ENCODE peak calls at places on chromosome 6, in five cellular contexts. A is lower lobe of right lung, W is pancreas, R is progenitor cell of endocrine pancreas, J is nephron progenitor cell. Y is an unnamed sample.

GRCh38 chr6:14883921-14884320 is 361.9 kb upstream of the JARID2 start:
- DNase-seq in A (no peak), W (no peak), R (no peak), J (peak), Y (no peak)

GRCh38 chr6:166488081-166488685 is 98.3 kb downstream of the RAMACL start:
- DNase-seq in A (peak), W (no peak), R (no peak), J (no peak), Y (no peak)

GRCh38 chr6:38281131-38281530 is 358.6 kb downstream of the BTBD9 start:
- DNase-seq in A (no peak), W (no peak), R (no peak), J (no peak), Y (no peak)

GRCh38 chr6:141107562-141108160 is 1025.1 kb upstream of the GJE1 start:
- DNase-seq in A (no peak), W (no peak), R (no peak), J (no peak), Y (no peak)

GRCh38 chr6:47733879-47734558 is 35.6 kb downstream of the ADGRF4 start:
- DNase-seq in A (no peak), W (no peak), R (no peak), J (no peak), Y (no peak)

GRCh38 chr6:151704383-151704782 is 103.1 kb upstream of the ESR1 start:
- DNase-seq in A (no peak), W (no peak), R (no peak), J (no peak), Y (no peak)

GRCh38 chr6:162712694-162713093 is 14.9 kb downstream of the PRKN start:
- DNase-seq in A (no peak), W (no peak), R (no peak), J (no peak), Y (no peak)

GRCh38 chr6:117168296-117169059 is 96.9 kb upstream of the VGLL2 start:
- DNase-seq in A (no peak), W (no peak), R (no peak), J (no peak), Y (no peak)

GRCh38 chr6:126367849-126368248 is 27.9 kb downstream of the CENPW start:
- DNase-seq in A (no peak), W (no peak), R (no peak), J (no peak), Y (no peak)

GRCh38 chr6:42075159-42075838 is 25.0 kb downstream of the TAF8 start:
- DNase-seq in A (peak), W (peak), R (peak), J (peak), Y (peak)

GRCh38 chr6:126657556-126658129 is 317.7 kb downstream of the CENPW start:
- DNase-seq in A (no peak), W (no peak), R (no peak), J (no peak), Y (no peak)

GRCh38 chr6:24902782-24903181 is 33.0 kb downstream of the RIPOR2 start:
- DNase-seq in A (no peak), W (no peak), R (no peak), J (no peak), Y (no peak)

GRCh38 chr6:166027761-166028160 is 139.9 kb downstream of the TBXT start:
- DNase-seq in A (no peak), W (no peak), R (no peak), J (no peak), Y (no peak)

GRCh38 chr6:53858196-53858595 is 63.4 kb downstream of the LRRC1 start:
- DNase-seq in A (no peak), W (no peak), R (no peak), J (no peak), Y (no peak)

GRCh38 chr6:125986956-125987617 is 747 bp downstream of the TRMT11 start:
- DNase-seq in A (no peak), W (no peak), R (no peak), J (no peak), Y (no peak)

GRCh38 chr6:126030045-126030444 is 43.7 kb downstream of the TRMT11 start:
- DNase-seq in A (no peak), W (no peak), R (no peak), J (no peak), Y (no peak)

GRCh38 chr6:131250121-131250520 is 114.9 kb downstream of the AKAP7 start:
- DNase-seq in A (peak), W (peak), R (no peak), J (peak), Y (no peak)

GRCh38 chr6:71187136-71187535 is 101.5 kb upstream of the OGFRL1 start:
- DNase-seq in A (no peak), W (no peak), R (no peak), J (no peak), Y (no peak)

GRCh38 chr6:38871745-38872568 is 156.8 kb downstream of the DNAH8 start:
- DNase-seq in A (no peak), W (peak), R (peak), J (peak), Y (no peak)

GRCh38 chr6:156461647-156462046 is 315.5 kb upstream of the ARID1B start:
- DNase-seq in A (no peak), W (no peak), R (no peak), J (no peak), Y (no peak)

GRCh38 chr6:2197984-2198383 is 47.4 kb downstream of the GMDS start:
- DNase-seq in A (no peak), W (no peak), R (no peak), J (no peak), Y (no peak)

GRCh38 chr6:134707342-134707982 is 242.4 kb downstream of the ALDH8A1 start:
- DNase-seq in A (no peak), W (peak), R (no peak), J (no peak), Y (no peak)

GRCh38 chr6:84976516-84977420 is 212.4 kb upstream of the TBX18 start:
- DNase-seq in A (no peak), W (no peak), R (no peak), J (no peak), Y (no peak)

GRCh38 chr6:109170333-109170732 is 75.0 kb downstream of the CEP57L1 start:
- DNase-seq in A (no peak), W (no peak), R (no peak), J (no peak), Y (no peak)
- TF ChIP-seq CTCF in A (no peak), W (no peak), R (no peak), J (no peak), Y (no peak)

GRCh38 chr6:143594647-143595046 is 83.1 kb upstream of the PHACTR2 start:
- DNase-seq in A (no peak), W (no peak), R (no peak), J (no peak), Y (no peak)

GRCh38 chr6:143589162-143589561 is 77.6 kb upstream of the FUCA2 start:
- DNase-seq in A (no peak), W (no peak), R (no peak), J (no peak), Y (no peak)

GRCh38 chr6:143591441-143591840 is 79.9 kb upstream of the FUCA2 start:
- DNase-seq in A (no peak), W (no peak), R (no peak), J (no peak), Y (no peak)

GRCh38 chr6:143595256-143596036 is 82.3 kb upstream of the PHACTR2 start:
- DNase-seq in A (no peak), W (no peak), R (no peak), J (no peak), Y (no peak)

GRCh38 chr6:143592335-143592734 is 80.8 kb upstream of the FUCA2 start:
- DNase-seq in A (no peak), W (no peak), R (no peak), J (no peak), Y (no peak)
- TF ChIP-seq CTCF in A (peak), W (no peak), R (peak), J (peak), Y (peak)

DNA sequence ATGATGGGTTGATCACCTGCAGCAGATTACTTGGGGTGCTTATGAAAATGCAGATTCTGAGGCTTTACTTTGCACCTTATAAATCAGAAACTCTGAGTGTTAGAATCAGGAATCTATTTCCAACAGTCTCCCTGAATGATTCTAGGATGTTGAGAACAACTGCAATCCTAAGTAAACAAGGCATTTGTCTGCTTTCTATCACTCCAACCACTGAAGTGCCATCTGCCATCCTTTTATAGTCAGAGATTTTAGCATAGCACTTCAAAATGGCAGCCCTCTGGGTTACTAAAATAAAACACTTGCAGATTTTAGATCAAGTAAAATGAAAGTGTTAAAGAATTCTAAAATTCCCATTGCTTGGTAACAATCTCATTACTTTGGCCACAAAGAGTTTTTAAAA is 258.8 kb downstream of the CD109 start:
- DNase-seq in A (no peak), W (no peak), R (no peak), J (no peak), Y (no peak)
- TF ChIP-seq CTCF in A (no peak), W (no peak), R (no peak), J (no peak), Y (no peak)

GRCh38 chr6:16129623-16130243 is 847 bp downstream of the MYLIP start:
- DNase-seq in A (peak), W (peak), R (no peak), J (no peak), Y (no peak)
- TF ChIP-seq CTCF in A (no peak), W (peak), R (no peak), J (no peak), Y (peak)

GRCh38 chr6:46221221-46221793 is 50.5 kb upstream of the ENPP5 start:
- DNase-seq in A (no peak), W (no peak), R (no peak), J (no peak), Y (no peak)
- TF ChIP-seq CTCF in A (peak), W (peak), R (peak), J (peak), Y (peak)

DNA sequence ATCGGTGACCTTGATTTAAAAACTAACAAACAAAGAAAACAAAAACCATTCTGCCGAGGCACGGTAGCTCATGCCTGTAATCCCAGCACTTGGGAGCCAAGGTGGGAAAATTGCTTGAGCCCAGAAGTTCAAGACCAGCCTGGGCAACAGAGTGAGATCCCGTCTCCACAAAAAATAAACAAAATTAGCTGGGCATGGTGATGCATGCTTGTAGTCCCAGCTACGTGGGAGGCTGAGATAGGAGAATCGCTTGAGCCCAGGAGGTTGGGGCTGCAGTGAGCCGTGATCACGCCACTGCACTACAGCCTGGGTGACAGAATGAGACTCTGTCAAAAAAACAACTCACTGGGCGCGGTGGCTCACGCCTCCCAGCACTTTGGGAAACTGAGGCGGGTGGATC is 48.2 kb upstream of the TFAP2A start:
- DNase-seq in A (no peak), W (no peak), R (no peak), J (no peak), Y (no peak)
- TF ChIP-seq CTCF in A (no peak), W (no peak), R (no peak), J (no peak), Y (no peak)